ENCODE peak calls at places on chromosomes 1 and 21, in six cellular contexts. B, E, J, T, M and I are unnamed samples.

GRCh38 chr21:38910390-38911008 is 104.8 kb downstream of the ETS2 start:
- DNase-seq in M (no peak), T (no peak), J (no peak), E (no peak), B (peak), I (peak)

GRCh38 chr1:65254320-65255087 is 54.8 kb upstream of the DNAJC6 start:
- DNase-seq in J (peak), B (peak), M (peak), T (no peak), E (peak), I (peak)

GRCh38 chr1:67947114-67947513 is 103.3 kb downstream of the DIRAS3 start:
- DNase-seq in M (no peak), J (no peak), T (no peak), B (no peak), E (no peak), I (no peak)

GRCh38 chr1:189805735-189806134 is 671.9 kb downstream of the BRINP3 start:
- DNase-seq in E (no peak), J (no peak), T (no peak), B (no peak), M (no peak), I (no peak)

GRCh38 chr1:205537386-205538018 is 33.0 kb downstream of the CDK18 start:
- DNase-seq in E (no peak), J (no peak), B (no peak), T (peak), M (no peak), I (no peak)

GRCh38 chr1:245031041-245031440 is 123.7 kb upstream of the KIF26B start:
- DNase-seq in M (no peak), B (no peak), J (no peak), T (no peak), E (no peak), I (no peak)

GRCh38 chr1:202836616-202837403 is 26.1 kb downstream of the PCAT6 start:
- DNase-seq in J (no peak), E (no peak), T (no peak), M (peak), B (no peak), I (no peak)

GRCh38 chr1:40338745-40339419 is 21.8 kb upstream of the COL9A2 start:
- DNase-seq in E (peak), M (peak), J (peak), T (peak), B (peak), I (peak)

GRCh38 chr1:6547301-6547700 is 7.0 kb downstream of the NOL9 start:
- DNase-seq in J (no peak), M (no peak), B (no peak), E (no peak), T (peak), I (no peak)

DNA sequence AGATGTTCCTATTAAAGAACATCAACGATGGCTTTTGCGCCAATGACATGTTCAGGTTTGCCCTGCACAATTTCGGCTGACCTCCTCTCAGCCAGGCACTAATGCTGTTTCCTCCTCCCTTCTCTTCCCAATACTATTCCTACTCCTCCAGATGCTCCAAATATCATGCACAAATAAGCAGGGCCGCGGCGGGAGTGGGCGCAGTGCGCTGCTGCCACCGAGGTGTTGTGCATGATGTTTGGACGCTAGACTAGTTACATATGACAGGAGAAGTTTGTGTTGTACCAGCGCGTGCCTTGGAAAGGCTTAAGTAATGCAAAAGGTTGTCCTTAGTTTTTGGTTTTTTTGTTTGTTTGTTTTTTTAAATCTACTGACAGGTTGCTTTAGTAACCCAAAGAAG is 33.3 kb upstream of the PPM1J start:
- DNase-seq in B (no peak), E (no peak), T (no peak), J (no peak), M (no peak), I (no peak)
- TF ChIP-seq CTCF in B (no peak), E (no peak), T (no peak), J (no peak), M (no peak), I (no peak)

GRCh38 chr1:91499904-91500755 is 521 bp upstream of the CDC7 start:
- DNase-seq in M (no peak), J (no peak), B (no peak), E (no peak), T (no peak), I (no peak)
- TF ChIP-seq CTCF in M (no peak), J (no peak), B (no peak), E (no peak), T (no peak), I (no peak)

GRCh38 chr1:119714583-119714982 is 2.8 kb downstream of the PHGDH start:
- DNase-seq in B (no peak), T (peak), E (no peak), M (no peak), J (no peak), I (no peak)

GRCh38 chr1:119713538-119714456 is 2.1 kb downstream of the PHGDH start:
- DNase-seq in B (no peak), J (no peak), M (no peak), E (no peak), T (peak), I (no peak)

GRCh38 chr1:119718409-119718808 is 6.7 kb downstream of the PHGDH start:
- DNase-seq in M (no peak), B (no peak), E (no peak), T (no peak), J (no peak), I (no peak)

GRCh38 chr1:119713039-119713537 is 1.4 kb downstream of the PHGDH start:
- DNase-seq in B (no peak), T (no peak), E (peak), M (no peak), J (no peak), I (no peak)

DNA sequence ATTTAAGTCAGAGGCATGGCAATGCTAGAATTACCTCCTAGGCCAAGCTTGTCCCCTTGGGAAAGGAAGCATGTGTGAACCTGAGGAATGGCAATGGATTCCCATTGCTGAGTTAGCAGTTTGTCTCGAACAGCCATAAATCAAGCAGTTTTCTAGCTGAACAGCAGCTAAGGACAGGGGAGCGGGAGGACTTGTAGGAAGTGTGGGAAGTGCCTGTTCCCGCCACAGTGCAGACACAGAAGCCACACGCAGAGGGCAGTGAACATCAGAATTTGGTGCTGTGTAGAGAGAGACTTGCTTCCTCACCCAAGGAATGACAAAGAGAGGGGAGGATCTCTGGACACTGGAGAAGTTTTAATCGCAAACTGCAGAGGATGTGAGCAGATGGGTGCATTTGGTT is 3.8 kb downstream of the PHGDH start:
- DNase-seq in B (no peak), T (peak), M (no peak), E (no peak), J (no peak), I (no peak)
- TF ChIP-seq CTCF in B (no peak), T (no peak), M (no peak), E (no peak), J (no peak), I (no peak)

GRCh38 chr1:37561794-37562132 is 5.0 kb downstream of the DNALI1 start:
- DNase-seq in B (peak), M (no peak), T (peak), J (peak), E (peak), I (peak)
- TF ChIP-seq CTCF in B (peak), M (peak), T (peak), J (peak), E (peak), I (peak)

DNA sequence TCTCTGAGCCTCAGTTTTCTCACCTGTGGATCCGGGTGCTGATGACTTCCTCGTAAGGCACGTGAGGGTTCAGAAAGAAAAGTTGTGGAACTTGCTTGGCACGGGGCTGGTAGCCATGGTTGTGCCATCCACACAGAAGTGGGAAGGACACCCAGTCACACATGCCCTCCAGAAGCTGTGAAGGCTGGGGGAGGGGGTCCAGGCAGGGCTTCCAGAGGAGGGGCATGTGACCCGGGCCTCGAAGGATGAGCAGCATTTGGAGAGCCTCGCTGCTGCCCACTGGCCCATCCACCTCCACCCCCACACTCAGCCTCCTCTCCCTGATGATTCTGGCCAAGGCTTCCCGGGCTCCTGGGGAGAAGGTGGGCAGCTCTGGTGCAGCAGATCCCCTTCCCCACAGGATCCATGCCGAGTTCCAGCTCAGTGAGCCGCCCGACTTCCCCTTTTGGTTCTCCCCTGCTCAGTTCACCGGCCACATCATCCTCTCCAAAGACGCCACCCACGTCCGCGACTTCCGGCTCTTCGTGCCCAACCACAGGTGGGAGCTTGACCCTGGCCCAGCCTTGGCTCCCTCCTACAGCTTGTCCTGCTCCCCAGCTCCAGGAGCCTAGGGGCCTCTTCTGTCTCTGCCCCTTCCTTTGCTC is 9.4 kb downstream of the SELENON start:
- DNase-seq in J (no peak), E (no peak), B (no peak), T (no peak), M (no peak), I (no peak)
- TF ChIP-seq CTCF in J (no peak), E (no peak), B (no peak), T (no peak), M (no peak), I (no peak)

DNA sequence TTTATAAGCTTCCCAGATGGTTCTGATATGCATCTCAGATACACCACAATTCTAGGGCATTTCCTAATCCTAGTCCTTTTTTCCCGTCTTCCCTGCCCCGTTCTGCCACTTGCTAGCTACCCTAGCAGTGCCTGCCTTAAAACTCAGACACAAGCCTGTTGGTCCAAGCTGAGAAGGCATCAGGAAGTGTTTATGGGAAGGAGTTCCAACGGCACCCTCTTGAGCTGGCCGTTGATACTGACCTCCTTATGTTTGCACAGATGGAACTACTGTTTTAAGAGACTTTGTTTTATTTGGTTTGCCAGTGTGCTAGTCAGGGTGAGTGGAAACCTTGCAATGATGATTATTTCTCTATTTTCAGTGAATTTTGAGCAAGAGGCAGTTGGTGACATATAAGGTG is 67.2 kb downstream of the UCK2 start:
- DNase-seq in E (no peak), T (no peak), B (peak), M (no peak), J (no peak), I (no peak)
- TF ChIP-seq CTCF in E (no peak), T (no peak), B (no peak), M (no peak), J (no peak), I (no peak)

GRCh38 chr1:21659924-21660326 is 9.2 kb downstream of the RAP1GAP start:
- DNase-seq in T (no peak), E (no peak), M (no peak), B (no peak), J (no peak), I (no peak)

GRCh38 chr1:21662426-21663250 is 6.5 kb downstream of the RAP1GAP start:
- DNase-seq in E (no peak), T (no peak), M (no peak), J (no peak), B (no peak), I (no peak)

GRCh38 chr1:21661886-21662285 is 7.3 kb downstream of the RAP1GAP start:
- DNase-seq in J (no peak), M (no peak), T (no peak), B (no peak), E (no peak), I (no peak)

GRCh38 chr1:21657456-21658190 is 11.5 kb downstream of the RAP1GAP start:
- DNase-seq in M (no peak), J (no peak), T (no peak), E (no peak), B (no peak), I (no peak)

DNA sequence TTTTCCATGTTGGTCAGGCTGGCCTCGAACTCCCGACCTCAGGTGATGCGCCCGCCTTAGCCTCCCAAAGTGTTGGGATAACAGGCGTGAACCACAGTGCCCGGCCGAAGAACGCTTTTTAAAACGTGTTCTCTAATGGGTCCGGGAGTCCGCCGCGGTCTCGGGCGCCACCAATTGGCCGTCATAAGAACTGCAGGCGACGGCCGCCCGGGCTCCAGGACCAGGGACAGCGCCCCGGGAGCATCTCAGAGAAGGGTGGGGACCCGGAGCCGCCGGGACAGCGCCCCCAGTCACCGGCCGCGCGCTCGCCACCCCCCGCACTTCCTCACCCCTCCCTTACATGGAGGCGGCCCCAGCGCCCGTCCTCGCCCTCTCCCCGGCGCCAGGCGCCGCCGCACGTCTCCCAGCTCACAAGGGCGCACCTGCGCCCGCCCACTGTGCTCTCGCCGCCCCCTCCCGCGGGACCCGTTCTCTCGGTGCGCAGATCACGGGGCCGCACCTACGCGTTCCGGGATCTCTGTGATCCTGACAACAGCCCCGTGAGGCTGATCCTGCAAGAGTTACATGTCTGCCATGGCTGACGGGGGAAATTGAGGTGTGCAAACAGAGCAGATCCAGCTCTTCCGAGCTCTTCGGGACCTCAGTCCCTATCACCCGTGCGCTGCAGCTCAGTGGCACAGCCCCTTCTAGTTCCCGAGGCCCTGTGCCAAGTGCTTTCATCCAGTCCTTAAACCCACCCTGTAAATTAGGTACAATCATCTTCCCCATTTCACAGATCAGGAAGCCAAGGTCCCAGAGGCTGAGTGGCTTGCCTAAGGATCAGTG is 9.8 kb downstream of the RAP1GAP start:
- DNase-seq in M (peak), B (peak), T (peak), J (peak), E (peak), I (peak)
- TF ChIP-seq CTCF in M (peak), B (peak), T (peak), J (peak), E (peak), I (peak)